ENCODE peak calls at places on chromosomes 6 and 20, in eight cellular contexts. One of them, this sample, is unnamed. For H3K4me1, the result is how much of the 10 kb centered on the place peaks cover.

GRCh38 chr6:126886106-126886505 is 232.4 kb upstream of the RSPO3 start:
- DNase-seq in tibial artery: no peak
- DNase-seq in SK-N-SH: no peak
- DNase-seq in A549: no peak
- DNase-seq in Panc1: no peak
- DNase-seq in hepatocyte: no peak
- DNase-seq in Peyer's patch: no peak
- DNase-seq in sigmoid colon: no peak
- DNase-seq in this sample: no peak

GRCh38 chr20:35665949-35666288 is 1.2 kb upstream of the CPNE1 start:
- DNase-seq in tibial artery: no peak
- DNase-seq in SK-N-SH: no peak
- DNase-seq in A549: no peak
- DNase-seq in Panc1: no peak
- DNase-seq in hepatocyte: no peak
- DNase-seq in Peyer's patch: no peak
- DNase-seq in sigmoid colon: no peak
- DNase-seq in this sample: no peak

GRCh38 chr6:15987569-15987968 is 141.3 kb upstream of the MYLIP start:
- DNase-seq in tibial artery: no peak
- DNase-seq in SK-N-SH: no peak
- DNase-seq in A549: no peak
- DNase-seq in Panc1: no peak
- DNase-seq in hepatocyte: peak
- DNase-seq in Peyer's patch: no peak
- DNase-seq in sigmoid colon: no peak
- DNase-seq in this sample: no peak

GRCh38 chr6:48777411-48777810 is 666.4 kb upstream of the PTCHD4 start:
- DNase-seq in tibial artery: no peak
- DNase-seq in SK-N-SH: no peak
- DNase-seq in A549: no peak
- DNase-seq in Panc1: no peak
- DNase-seq in hepatocyte: no peak
- DNase-seq in Peyer's patch: no peak
- DNase-seq in sigmoid colon: no peak
- DNase-seq in this sample: no peak

GRCh38 chr6:39882567-39882953 is 51.7 kb downstream of the MOCS1 start:
- DNase-seq in tibial artery: peak
- DNase-seq in SK-N-SH: no peak
- DNase-seq in A549: no peak
- DNase-seq in Panc1: no peak
- DNase-seq in hepatocyte: peak
- DNase-seq in Peyer's patch: no peak
- DNase-seq in sigmoid colon: peak
- DNase-seq in this sample: no peak

GRCh38 chr6:46293641-46294316 is 123.0 kb upstream of the ENPP5 start:
- DNase-seq in tibial artery: no peak
- DNase-seq in SK-N-SH: no peak
- DNase-seq in A549: no peak
- DNase-seq in Panc1: no peak
- DNase-seq in hepatocyte: no peak
- DNase-seq in Peyer's patch: no peak
- DNase-seq in sigmoid colon: no peak
- DNase-seq in this sample: no peak

GRCh38 chr6:26594730-26595632 is 1.8 kb upstream of the ABT1 start:
- DNase-seq in tibial artery: no peak
- DNase-seq in SK-N-SH: peak
- DNase-seq in A549: peak
- DNase-seq in Panc1: peak
- DNase-seq in hepatocyte: peak
- DNase-seq in Peyer's patch: no peak
- DNase-seq in sigmoid colon: no peak
- DNase-seq in this sample: no peak

GRCh38 chr6:161393839-161394364 is 120.0 kb upstream of the AGPAT4 start:
- DNase-seq in tibial artery: no peak
- DNase-seq in SK-N-SH: peak
- DNase-seq in A549: peak
- DNase-seq in Panc1: peak
- DNase-seq in hepatocyte: peak
- DNase-seq in Peyer's patch: peak
- DNase-seq in sigmoid colon: no peak
- DNase-seq in this sample: peak

GRCh38 chr20:41475507-41475906 is 108.9 kb upstream of the EMILIN3 start:
- DNase-seq in tibial artery: no peak
- DNase-seq in SK-N-SH: no peak
- DNase-seq in A549: no peak
- DNase-seq in Panc1: no peak
- DNase-seq in hepatocyte: no peak
- DNase-seq in Peyer's patch: no peak
- DNase-seq in sigmoid colon: no peak
- DNase-seq in this sample: no peak

GRCh38 chr20:32062776-32063170 is 10.7 kb downstream of the HCK start:
- DNase-seq in tibial artery: peak
- DNase-seq in SK-N-SH: no peak
- DNase-seq in A549: no peak
- DNase-seq in Panc1: no peak
- DNase-seq in hepatocyte: no peak
- DNase-seq in Peyer's patch: peak
- DNase-seq in sigmoid colon: peak
- DNase-seq in this sample: no peak

GRCh38 chr6:20838113-20838512 is 303.9 kb downstream of the CDKAL1 start:
- DNase-seq in tibial artery: no peak
- DNase-seq in SK-N-SH: no peak
- DNase-seq in A549: no peak
- DNase-seq in Panc1: no peak
- DNase-seq in hepatocyte: no peak
- DNase-seq in Peyer's patch: no peak
- DNase-seq in sigmoid colon: no peak
- DNase-seq in this sample: no peak

DNA sequence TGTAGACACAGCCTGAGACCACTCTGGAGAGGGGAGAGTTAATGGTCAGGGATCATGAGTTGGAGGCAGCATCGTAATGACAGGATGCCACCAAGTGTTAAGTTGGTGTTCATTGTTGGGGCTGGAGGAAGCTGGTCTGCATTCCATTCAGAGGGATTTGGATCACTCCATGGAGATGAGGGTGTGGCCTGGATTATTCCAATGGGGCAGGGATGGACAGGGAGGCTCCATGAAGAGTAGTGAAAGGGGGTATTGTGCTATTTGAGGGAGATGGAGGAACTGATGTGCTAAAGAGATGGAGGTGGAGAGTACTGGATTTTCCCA is 1.1 kb downstream of the SAPCD1 start:
- DNase-seq in tibial artery: no peak
- DNase-seq in SK-N-SH: no peak
- DNase-seq in A549: no peak
- DNase-seq in Panc1: no peak
- DNase-seq in hepatocyte: no peak
- DNase-seq in Peyer's patch: no peak
- DNase-seq in sigmoid colon: no peak
- DNase-seq in this sample: no peak
- TF ChIP-seq CTCF in tibial artery: no peak
- TF ChIP-seq CTCF in SK-N-SH: no peak
- TF ChIP-seq CTCF in A549: no peak
- TF ChIP-seq CTCF in Panc1: no peak
- TF ChIP-seq CTCF in hepatocyte: no peak
- TF ChIP-seq CTCF in Peyer's patch: no peak
- TF ChIP-seq CTCF in sigmoid colon: no peak
- TF ChIP-seq CTCF in this sample: no peak

GRCh38 chr6:159037746-159038290 is 7.0 kb downstream of the TAGAP start:
- DNase-seq in tibial artery: no peak
- DNase-seq in SK-N-SH: no peak
- DNase-seq in A549: no peak
- DNase-seq in Panc1: no peak
- DNase-seq in hepatocyte: no peak
- DNase-seq in Peyer's patch: no peak
- DNase-seq in sigmoid colon: no peak
- DNase-seq in this sample: no peak
- H3K4me1 ChIP-seq in tibial artery: under half
- H3K4me1 ChIP-seq in SK-N-SH: under half
- H3K4me1 ChIP-seq in A549: under half
- H3K4me1 ChIP-seq in Panc1: under half
- H3K4me1 ChIP-seq in hepatocyte: under half
- H3K4me1 ChIP-seq in Peyer's patch: under half
- H3K4me1 ChIP-seq in sigmoid colon: under half
- H3K4me1 ChIP-seq in this sample: half or more

DNA sequence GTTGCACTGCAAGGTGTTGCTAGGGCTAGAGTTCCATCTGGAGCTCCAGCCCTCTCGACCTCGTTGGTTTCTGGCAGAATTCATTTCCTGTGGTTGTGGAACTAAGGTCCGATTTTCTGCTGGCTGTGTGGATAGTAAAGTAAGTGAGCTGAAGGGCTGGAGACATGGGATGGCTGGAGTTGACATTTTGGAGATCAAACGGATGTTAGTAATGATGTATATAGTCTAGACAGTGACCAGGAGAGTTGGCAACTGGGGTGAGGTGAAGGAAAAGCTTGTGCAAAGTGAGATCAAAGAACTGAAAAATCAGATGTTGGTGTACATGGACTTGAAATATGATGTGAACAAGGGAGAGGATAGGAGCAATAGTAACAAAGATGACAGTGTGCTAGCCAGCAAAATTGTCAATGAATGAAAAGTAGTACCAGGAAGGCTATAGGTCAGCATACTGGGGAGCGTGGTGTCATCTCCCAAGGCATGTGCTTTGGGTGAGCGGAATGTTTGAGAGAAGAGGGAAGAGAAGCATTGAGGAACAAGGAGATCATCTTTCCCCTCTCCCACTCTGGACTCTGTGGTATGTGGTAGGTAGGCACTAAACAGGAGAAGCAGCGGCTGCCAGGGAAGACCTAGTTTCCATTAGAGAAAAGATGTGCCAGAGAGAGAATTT is 7.8 kb downstream of the QRSL1 start:
- DNase-seq in tibial artery: no peak
- DNase-seq in SK-N-SH: no peak
- DNase-seq in A549: no peak
- DNase-seq in Panc1: no peak
- DNase-seq in hepatocyte: no peak
- DNase-seq in Peyer's patch: no peak
- DNase-seq in sigmoid colon: no peak
- DNase-seq in this sample: no peak
- H3K4me3 ChIP-seq in tibial artery: no peak
- H3K4me3 ChIP-seq in SK-N-SH: no peak
- H3K4me3 ChIP-seq in A549: no peak
- H3K4me3 ChIP-seq in Panc1: no peak
- H3K4me3 ChIP-seq in hepatocyte: no peak
- H3K4me3 ChIP-seq in Peyer's patch: no peak
- H3K4me3 ChIP-seq in sigmoid colon: no peak
- H3K4me3 ChIP-seq in this sample: no peak

DNA sequence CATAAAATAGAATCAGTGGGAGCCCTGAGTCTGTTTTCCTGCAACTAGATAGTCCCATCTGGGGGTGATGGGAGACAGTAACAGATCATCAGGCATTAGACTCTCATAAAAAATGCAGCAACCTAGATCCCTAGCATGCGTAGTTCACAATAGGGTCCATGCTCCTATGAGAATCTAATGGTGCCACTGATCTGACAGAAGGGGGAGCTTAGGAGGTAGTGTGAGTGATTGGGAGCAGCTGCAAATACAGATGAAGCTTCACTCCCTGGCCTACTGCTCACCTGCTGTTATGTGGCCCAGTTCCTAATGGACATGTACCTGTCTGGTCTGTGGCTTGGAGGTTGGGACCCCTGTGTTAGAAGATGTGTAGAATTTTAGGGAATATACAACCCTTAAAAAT is 904.5 kb upstream of the EPHA7 start:
- DNase-seq in tibial artery: no peak
- DNase-seq in SK-N-SH: no peak
- DNase-seq in A549: no peak
- DNase-seq in Panc1: no peak
- DNase-seq in hepatocyte: peak
- DNase-seq in Peyer's patch: no peak
- DNase-seq in sigmoid colon: no peak
- DNase-seq in this sample: no peak
- TF ChIP-seq CTCF in tibial artery: no peak
- TF ChIP-seq CTCF in SK-N-SH: peak
- TF ChIP-seq CTCF in A549: no peak
- TF ChIP-seq CTCF in Panc1: peak
- TF ChIP-seq CTCF in hepatocyte: peak
- TF ChIP-seq CTCF in Peyer's patch: no peak
- TF ChIP-seq CTCF in sigmoid colon: no peak
- TF ChIP-seq CTCF in this sample: no peak

GRCh38 chr20:37539424-37539823 is 11.7 kb upstream of the BLCAP start:
- DNase-seq in tibial artery: no peak
- DNase-seq in SK-N-SH: no peak
- DNase-seq in A549: no peak
- DNase-seq in Panc1: no peak
- DNase-seq in hepatocyte: no peak
- DNase-seq in Peyer's patch: no peak
- DNase-seq in sigmoid colon: no peak
- DNase-seq in this sample: no peak
- H3K4me1 ChIP-seq in tibial artery: under half
- H3K4me1 ChIP-seq in SK-N-SH: under half
- H3K4me1 ChIP-seq in A549: under half
- H3K4me1 ChIP-seq in Panc1: under half
- H3K4me1 ChIP-seq in hepatocyte: under half
- H3K4me1 ChIP-seq in Peyer's patch: under half
- H3K4me1 ChIP-seq in sigmoid colon: under half
- H3K4me1 ChIP-seq in this sample: under half

GRCh38 chr20:38963745-38964144 is 1.6 kb downstream of the DHX35 start:
- DNase-seq in tibial artery: no peak
- DNase-seq in SK-N-SH: no peak
- DNase-seq in A549: no peak
- DNase-seq in Panc1: no peak
- DNase-seq in hepatocyte: no peak
- DNase-seq in Peyer's patch: no peak
- DNase-seq in sigmoid colon: no peak
- DNase-seq in this sample: no peak
- H3K4me3 ChIP-seq in tibial artery: no peak
- H3K4me3 ChIP-seq in SK-N-SH: no peak
- H3K4me3 ChIP-seq in A549: no peak
- H3K4me3 ChIP-seq in Panc1: no peak
- H3K4me3 ChIP-seq in hepatocyte: no peak
- H3K4me3 ChIP-seq in Peyer's patch: no peak
- H3K4me3 ChIP-seq in sigmoid colon: no peak
- H3K4me3 ChIP-seq in this sample: no peak